ENCODE peak calls at places on chromosomes 5 and 9, in six cellular contexts. F is Caco-2, A is small intestine, P is AG10803, Z is heart left ventricle, E is iPS DF 19.7. U is an unnamed sample.

GRCh38 chr5:170791325-170791954 is 7.9 kb downstream of the GABRP start:
- DNase-seq in F (peak), A (peak), P (peak), Z (peak), E (peak), U (no peak)

GRCh38 chr5:122864400-122864799 is 19.0 kb downstream of the SNX24 start:
- DNase-seq in F (no peak), A (no peak), P (no peak), Z (no peak), E (no peak), U (no peak)

GRCh38 chr5:155019601-155020226 is 6.2 kb downstream of the KIF4B start:
- DNase-seq in F (no peak), A (no peak), P (no peak), Z (no peak), E (no peak), U (no peak)

GRCh38 chr9:105908069-105908468 is 213.7 kb downstream of the TMEM38B start:
- DNase-seq in F (no peak), A (no peak), P (no peak), Z (no peak), E (no peak), U (no peak)

GRCh38 chr5:153880094-153880493 is 158.6 kb downstream of the FAM114A2 start:
- DNase-seq in F (no peak), A (no peak), P (no peak), Z (no peak), E (no peak), U (no peak)

GRCh38 chr5:73419414-73420390 is 28.9 kb downstream of the FOXD1 start:
- DNase-seq in F (peak), A (no peak), P (peak), Z (no peak), E (no peak), U (peak)

GRCh38 chr5:2797981-2798380 is 46.5 kb upstream of the IRX2 start:
- DNase-seq in F (no peak), A (no peak), P (no peak), Z (no peak), E (no peak), U (no peak)

GRCh38 chr5:154937186-154937717 is 759 bp downstream of the GEMIN5 start:
- DNase-seq in F (no peak), A (peak), P (peak), Z (no peak), E (no peak), U (no peak)

GRCh38 chr9:130663258-130664171 is 879 bp upstream of the PRDM12 start:
- DNase-seq in F (no peak), A (no peak), P (no peak), Z (no peak), E (no peak), U (peak)

GRCh38 chr5:6011199-6011598 is 367.1 kb downstream of the MED10 start:
- DNase-seq in F (no peak), A (no peak), P (no peak), Z (no peak), E (no peak), U (no peak)

GRCh38 chr5:145362261-145362660 is 472.9 kb downstream of the PRELID2 start:
- DNase-seq in F (no peak), A (no peak), P (peak), Z (no peak), E (no peak), U (no peak)

GRCh38 chr5:166716856-166717492 is 1574.5 kb upstream of the WWC1 start:
- DNase-seq in F (peak), A (no peak), P (no peak), Z (no peak), E (no peak), U (no peak)

GRCh38 chr5:56598941-56599340 is 216.4 kb upstream of the MAP3K1 start:
- DNase-seq in F (no peak), A (no peak), P (no peak), Z (no peak), E (no peak), U (no peak)

GRCh38 chr5:111454198-111454606 is 58.1 kb downstream of the STARD4 start:
- DNase-seq in F (no peak), A (no peak), P (no peak), Z (no peak), E (no peak), U (no peak)

GRCh38 chr5:95761771-95762680 is 30.9 kb downstream of the RHOBTB3 start:
- DNase-seq in F (no peak), A (no peak), P (peak), Z (no peak), E (no peak), U (no peak)

GRCh38 chr5:142924135-142924883 is 154.1 kb downstream of the ARHGAP26 start:
- DNase-seq in F (no peak), A (no peak), P (no peak), Z (no peak), E (no peak), U (no peak)

GRCh38 chr9:134747951-134748489 is 106.4 kb downstream of the COL5A1 start:
- DNase-seq in F (no peak), A (no peak), P (no peak), Z (no peak), E (no peak), U (no peak)

GRCh38 chr9:129338701-129339445 is 160.8 kb upstream of the IER5L start:
- DNase-seq in F (no peak), A (no peak), P (peak), Z (no peak), E (no peak), U (no peak)

GRCh38 chr5:23704176-23704855 is 196.9 kb downstream of the PRDM9 start:
- DNase-seq in F (no peak), A (no peak), P (no peak), Z (no peak), E (no peak), U (no peak)

GRCh38 chr9:38067892-38068615 is 973 bp downstream of the SHB start:
- DNase-seq in F (peak), A (no peak), P (no peak), Z (no peak), E (no peak), U (no peak)

GRCh38 chr9:135049460-135049859 is 38.0 kb upstream of the OLFM1 start:
- DNase-seq in F (no peak), A (no peak), P (no peak), Z (no peak), E (no peak), U (no peak)

GRCh38 chr5:411728-412127 is 31.2 kb upstream of the EXOC3 start:
- DNase-seq in F (no peak), A (no peak), P (no peak), Z (no peak), E (no peak), U (no peak)

GRCh38 chr5:171309526-171310333 is 682 bp downstream of the TLX3 start:
- DNase-seq in F (no peak), A (peak), P (no peak), Z (no peak), E (no peak), U (no peak)

GRCh38 chr9:114112778-114113585 is 13.9 kb upstream of the KIF12 start:
- DNase-seq in F (no peak), A (peak), P (peak), Z (peak), E (no peak), U (no peak)

GRCh38 chr5:79821-80220 is 12.1 kb upstream of the PLEKHG4B start:
- DNase-seq in F (no peak), A (no peak), P (no peak), Z (no peak), E (no peak), U (no peak)

GRCh38 chr9:89537166-89537565 is 39.3 kb upstream of the SEMA4D start:
- DNase-seq in F (no peak), A (no peak), P (no peak), Z (no peak), E (no peak), U (no peak)

GRCh38 chr5:147481857-147482256 is 28.0 kb downstream of the DPYSL3 start:
- DNase-seq in F (no peak), A (no peak), P (peak), Z (no peak), E (no peak), U (no peak)

GRCh38 chr9:132241840-132242620 is 80.2 kb downstream of the NTNG2 start:
- DNase-seq in F (peak), A (peak), P (no peak), Z (no peak), E (no peak), U (no peak)

GRCh38 chr5:36502608-36503007 is 103.8 kb upstream of the SLC1A3 start:
- DNase-seq in F (no peak), A (no peak), P (peak), Z (no peak), E (no peak), U (no peak)

GRCh38 chr9:131198316-131198715 is 72.9 kb downstream of the NUP214 start:
- DNase-seq in F (no peak), A (no peak), P (no peak), Z (no peak), E (no peak), U (no peak)